ENCODE peak calls at places on chromosomes 7 and 10, in ten cellular contexts. One of them, this sample, is unnamed.
A peak's percentile ranks its signal among the peaks of the same experiment; 100 is the strongest.

GRCh38 chr7:92557808-92558362 is 29.3 kb downstream of the RBM48 start:
- DNase-seq in omental fat pad: no peak
- DNase-seq in colonic mucosa: no peak
- DNase-seq in WTC11: no peak
- DNase-seq in transverse colon: no peak
- DNase-seq in endothelial cell of umbilical vein: no peak
- DNase-seq in bronchial epithelial cell: no peak
- DNase-seq in neural crest cell: no peak
- DNase-seq in brain microvascular endothelial cell: no peak
- DNase-seq in AG04449: no peak
- DNase-seq in this sample: no peak

GRCh38 chr10:2936816-2937215 is 130.5 kb upstream of the PFKP start:
- DNase-seq in omental fat pad: no peak
- DNase-seq in colonic mucosa: peak; percentile 8
- DNase-seq in WTC11: no peak
- DNase-seq in transverse colon: no peak
- DNase-seq in endothelial cell of umbilical vein: no peak
- DNase-seq in bronchial epithelial cell: no peak
- DNase-seq in neural crest cell: no peak
- DNase-seq in brain microvascular endothelial cell: no peak
- DNase-seq in AG04449: no peak
- DNase-seq in this sample: no peak

GRCh38 chr7:135386776-135387175 is 123.1 kb downstream of the CNOT4 start:
- DNase-seq in omental fat pad: no peak
- DNase-seq in colonic mucosa: no peak
- DNase-seq in WTC11: no peak
- DNase-seq in transverse colon: no peak
- DNase-seq in endothelial cell of umbilical vein: no peak
- DNase-seq in bronchial epithelial cell: no peak
- DNase-seq in neural crest cell: no peak
- DNase-seq in brain microvascular endothelial cell: no peak
- DNase-seq in AG04449: no peak
- DNase-seq in this sample: no peak

GRCh38 chr10:42958142-42958868 is 118.6 kb upstream of the RET start:
- DNase-seq in omental fat pad: no peak
- DNase-seq in colonic mucosa: peak; percentile 12
- DNase-seq in WTC11: no peak
- DNase-seq in transverse colon: no peak
- DNase-seq in endothelial cell of umbilical vein: no peak
- DNase-seq in bronchial epithelial cell: no peak
- DNase-seq in neural crest cell: no peak
- DNase-seq in brain microvascular endothelial cell: no peak
- DNase-seq in AG04449: no peak
- DNase-seq in this sample: no peak

GRCh38 chr10:129343141-129343540 is 123.9 kb upstream of the MGMT start:
- DNase-seq in omental fat pad: no peak
- DNase-seq in colonic mucosa: no peak
- DNase-seq in WTC11: no peak
- DNase-seq in transverse colon: no peak
- DNase-seq in endothelial cell of umbilical vein: no peak
- DNase-seq in bronchial epithelial cell: no peak
- DNase-seq in neural crest cell: no peak
- DNase-seq in brain microvascular endothelial cell: no peak
- DNase-seq in AG04449: no peak
- DNase-seq in this sample: no peak

GRCh38 chr7:54995631-54996340 is 23.0 kb upstream of the EGFR start:
- DNase-seq in omental fat pad: no peak
- DNase-seq in colonic mucosa: peak; percentile 47
- DNase-seq in WTC11: no peak
- DNase-seq in transverse colon: no peak
- DNase-seq in endothelial cell of umbilical vein: peak; percentile 80
- DNase-seq in bronchial epithelial cell: peak; percentile 94
- DNase-seq in neural crest cell: no peak
- DNase-seq in brain microvascular endothelial cell: peak; percentile 80
- DNase-seq in AG04449: peak; percentile 33
- DNase-seq in this sample: no peak

GRCh38 chr7:106979551-106980357 is 64.8 kb upstream of the PRKAR2B start:
- DNase-seq in omental fat pad: no peak
- DNase-seq in colonic mucosa: no peak
- DNase-seq in WTC11: peak; percentile 19
- DNase-seq in transverse colon: no peak
- DNase-seq in endothelial cell of umbilical vein: no peak
- DNase-seq in bronchial epithelial cell: no peak
- DNase-seq in neural crest cell: no peak
- DNase-seq in brain microvascular endothelial cell: no peak
- DNase-seq in AG04449: no peak
- DNase-seq in this sample: no peak

GRCh38 chr10:73763343-73763742 is 18.5 kb upstream of the CHCHD1 start:
- DNase-seq in omental fat pad: no peak
- DNase-seq in colonic mucosa: no peak
- DNase-seq in WTC11: no peak
- DNase-seq in transverse colon: no peak
- DNase-seq in endothelial cell of umbilical vein: no peak
- DNase-seq in bronchial epithelial cell: no peak
- DNase-seq in neural crest cell: no peak
- DNase-seq in brain microvascular endothelial cell: no peak
- DNase-seq in AG04449: no peak
- DNase-seq in this sample: no peak

GRCh38 chr10:21281765-21282484 is 243.6 kb downstream of the SKIDA1 start:
- DNase-seq in omental fat pad: no peak
- DNase-seq in colonic mucosa: no peak
- DNase-seq in WTC11: peak; percentile 76
- DNase-seq in transverse colon: no peak
- DNase-seq in endothelial cell of umbilical vein: no peak
- DNase-seq in bronchial epithelial cell: no peak
- DNase-seq in neural crest cell: no peak
- DNase-seq in brain microvascular endothelial cell: no peak
- DNase-seq in AG04449: no peak
- DNase-seq in this sample: no peak

GRCh38 chr7:55964802-55965470 is 551 bp downstream of the NIPSNAP2 start:
- DNase-seq in omental fat pad: no peak
- DNase-seq in colonic mucosa: peak; percentile 86
- DNase-seq in WTC11: peak; percentile 68
- DNase-seq in transverse colon: peak; percentile 88
- DNase-seq in endothelial cell of umbilical vein: peak; percentile 56
- DNase-seq in bronchial epithelial cell: peak; percentile 33
- DNase-seq in neural crest cell: peak; percentile 60
- DNase-seq in brain microvascular endothelial cell: peak; percentile 28
- DNase-seq in AG04449: no peak
- DNase-seq in this sample: peak; percentile 62

GRCh38 chr7:157497744-157498541 is 161.1 kb downstream of the DNAJB6 start:
- DNase-seq in omental fat pad: no peak
- DNase-seq in colonic mucosa: no peak
- DNase-seq in WTC11: no peak
- DNase-seq in transverse colon: no peak
- DNase-seq in endothelial cell of umbilical vein: no peak
- DNase-seq in bronchial epithelial cell: no peak
- DNase-seq in neural crest cell: no peak
- DNase-seq in brain microvascular endothelial cell: no peak
- DNase-seq in AG04449: no peak
- DNase-seq in this sample: no peak

GRCh38 chr10:44966129-44966815 is 6.7 kb downstream of the RASSF4 start:
- DNase-seq in omental fat pad: peak; percentile 21
- DNase-seq in colonic mucosa: peak; percentile 15
- DNase-seq in WTC11: no peak
- DNase-seq in transverse colon: no peak
- DNase-seq in endothelial cell of umbilical vein: no peak
- DNase-seq in bronchial epithelial cell: no peak
- DNase-seq in neural crest cell: no peak
- DNase-seq in brain microvascular endothelial cell: no peak
- DNase-seq in AG04449: no peak
- DNase-seq in this sample: peak; percentile 11

GRCh38 chr7:68166525-68166924 is 1169.9 kb downstream of the TYW1 start:
- DNase-seq in omental fat pad: no peak
- DNase-seq in colonic mucosa: no peak
- DNase-seq in WTC11: no peak
- DNase-seq in transverse colon: no peak
- DNase-seq in endothelial cell of umbilical vein: no peak
- DNase-seq in bronchial epithelial cell: no peak
- DNase-seq in neural crest cell: no peak
- DNase-seq in brain microvascular endothelial cell: no peak
- DNase-seq in AG04449: no peak
- DNase-seq in this sample: no peak

GRCh38 chr10:103736763-103737162 is 118.6 kb downstream of the SH3PXD2A start:
- DNase-seq in omental fat pad: no peak
- DNase-seq in colonic mucosa: no peak
- DNase-seq in WTC11: peak; percentile 83
- DNase-seq in transverse colon: no peak
- DNase-seq in endothelial cell of umbilical vein: peak; percentile 30
- DNase-seq in bronchial epithelial cell: peak; percentile 86
- DNase-seq in neural crest cell: no peak
- DNase-seq in brain microvascular endothelial cell: peak; percentile 31
- DNase-seq in AG04449: no peak
- DNase-seq in this sample: no peak

GRCh38 chr7:884191-885003 is 8.0 kb downstream of the GET4 start:
- DNase-seq in omental fat pad: no peak
- DNase-seq in colonic mucosa: no peak
- DNase-seq in WTC11: no peak
- DNase-seq in transverse colon: no peak
- DNase-seq in endothelial cell of umbilical vein: no peak
- DNase-seq in bronchial epithelial cell: no peak
- DNase-seq in neural crest cell: no peak
- DNase-seq in brain microvascular endothelial cell: no peak
- DNase-seq in AG04449: no peak
- DNase-seq in this sample: no peak

GRCh38 chr10:92756233-92757065 is 66.7 kb downstream of the HHEX start:
- DNase-seq in omental fat pad: no peak
- DNase-seq in colonic mucosa: no peak
- DNase-seq in WTC11: no peak
- DNase-seq in transverse colon: peak; percentile 27
- DNase-seq in endothelial cell of umbilical vein: peak; percentile 96
- DNase-seq in bronchial epithelial cell: peak; percentile 23
- DNase-seq in neural crest cell: no peak
- DNase-seq in brain microvascular endothelial cell: no peak
- DNase-seq in AG04449: no peak
- DNase-seq in this sample: no peak

GRCh38 chr10:101444499-101444898 is 90.5 kb downstream of the BTRC start:
- DNase-seq in omental fat pad: no peak
- DNase-seq in colonic mucosa: no peak
- DNase-seq in WTC11: no peak
- DNase-seq in transverse colon: no peak
- DNase-seq in endothelial cell of umbilical vein: no peak
- DNase-seq in bronchial epithelial cell: no peak
- DNase-seq in neural crest cell: no peak
- DNase-seq in brain microvascular endothelial cell: no peak
- DNase-seq in AG04449: no peak
- DNase-seq in this sample: no peak
- TF ChIP-seq CTCF in omental fat pad: no peak
- TF ChIP-seq CTCF in colonic mucosa: no peak
- TF ChIP-seq CTCF in WTC11: no peak
- TF ChIP-seq CTCF in transverse colon: no peak
- TF ChIP-seq CTCF in endothelial cell of umbilical vein: no peak
- TF ChIP-seq CTCF in bronchial epithelial cell: no peak
- TF ChIP-seq CTCF in neural crest cell: no peak
- TF ChIP-seq CTCF in brain microvascular endothelial cell: no peak
- TF ChIP-seq CTCF in AG04449: no peak
- TF ChIP-seq CTCF in this sample: peak; percentile 26

GRCh38 chr7:101617451-101618206 is 11.5 kb downstream of the MYL10 start:
- DNase-seq in omental fat pad: no peak
- DNase-seq in colonic mucosa: no peak
- DNase-seq in WTC11: no peak
- DNase-seq in transverse colon: no peak
- DNase-seq in endothelial cell of umbilical vein: no peak
- DNase-seq in bronchial epithelial cell: no peak
- DNase-seq in neural crest cell: no peak
- DNase-seq in brain microvascular endothelial cell: no peak
- DNase-seq in AG04449: no peak
- DNase-seq in this sample: no peak
- TF ChIP-seq CTCF in omental fat pad: no peak
- TF ChIP-seq CTCF in colonic mucosa: no peak
- TF ChIP-seq CTCF in WTC11: no peak
- TF ChIP-seq CTCF in transverse colon: no peak
- TF ChIP-seq CTCF in endothelial cell of umbilical vein: no peak
- TF ChIP-seq CTCF in bronchial epithelial cell: no peak
- TF ChIP-seq CTCF in neural crest cell: no peak
- TF ChIP-seq CTCF in brain microvascular endothelial cell: no peak
- TF ChIP-seq CTCF in AG04449: no peak
- TF ChIP-seq CTCF in this sample: no peak

DNA sequence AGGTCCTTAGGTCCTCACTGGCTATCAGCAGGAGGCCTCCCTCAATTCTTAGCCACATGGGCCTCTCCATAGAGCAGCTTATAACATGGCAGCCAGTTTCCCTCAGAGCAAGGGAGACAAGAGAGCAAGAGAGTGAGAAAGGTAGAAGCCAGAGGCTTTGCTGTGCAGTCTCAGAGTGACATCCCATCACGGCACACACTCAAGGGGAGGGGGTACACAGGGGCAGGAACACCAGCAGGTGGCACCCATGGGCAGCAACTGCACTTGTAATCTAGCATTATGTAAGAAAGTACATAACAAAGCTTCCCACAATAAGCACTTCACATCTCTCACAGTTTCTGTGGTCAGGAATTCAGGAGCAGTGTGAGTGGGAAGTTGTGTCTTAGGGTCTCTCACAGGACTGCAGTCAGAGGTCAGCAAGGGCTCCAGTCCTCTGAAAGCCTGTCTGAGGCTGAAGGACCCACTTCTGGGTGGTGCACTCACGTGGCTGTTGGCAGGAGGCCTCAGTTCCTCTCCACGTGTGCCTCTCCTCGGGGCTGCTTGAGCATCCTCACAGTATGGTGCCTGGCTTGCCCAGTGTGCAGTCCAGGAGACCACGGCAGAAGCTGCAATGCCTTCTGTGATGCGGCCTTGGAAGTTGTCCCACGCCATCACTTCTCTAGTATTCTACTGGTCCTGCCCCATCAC is 159.4 kb downstream of the OAT start:
- DNase-seq in omental fat pad: no peak
- DNase-seq in colonic mucosa: no peak
- DNase-seq in WTC11: peak; percentile 51
- DNase-seq in transverse colon: no peak
- DNase-seq in endothelial cell of umbilical vein: no peak
- DNase-seq in bronchial epithelial cell: peak; percentile 16
- DNase-seq in neural crest cell: no peak
- DNase-seq in brain microvascular endothelial cell: peak; percentile 18
- DNase-seq in AG04449: no peak
- DNase-seq in this sample: no peak
- TF ChIP-seq CTCF in omental fat pad: no peak
- TF ChIP-seq CTCF in colonic mucosa: no peak
- TF ChIP-seq CTCF in WTC11: no peak
- TF ChIP-seq CTCF in transverse colon: no peak
- TF ChIP-seq CTCF in endothelial cell of umbilical vein: no peak
- TF ChIP-seq CTCF in bronchial epithelial cell: peak; percentile 38
- TF ChIP-seq CTCF in neural crest cell: peak; percentile 29
- TF ChIP-seq CTCF in brain microvascular endothelial cell: peak; percentile 62
- TF ChIP-seq CTCF in AG04449: peak; percentile 32
- TF ChIP-seq CTCF in this sample: no peak

DNA sequence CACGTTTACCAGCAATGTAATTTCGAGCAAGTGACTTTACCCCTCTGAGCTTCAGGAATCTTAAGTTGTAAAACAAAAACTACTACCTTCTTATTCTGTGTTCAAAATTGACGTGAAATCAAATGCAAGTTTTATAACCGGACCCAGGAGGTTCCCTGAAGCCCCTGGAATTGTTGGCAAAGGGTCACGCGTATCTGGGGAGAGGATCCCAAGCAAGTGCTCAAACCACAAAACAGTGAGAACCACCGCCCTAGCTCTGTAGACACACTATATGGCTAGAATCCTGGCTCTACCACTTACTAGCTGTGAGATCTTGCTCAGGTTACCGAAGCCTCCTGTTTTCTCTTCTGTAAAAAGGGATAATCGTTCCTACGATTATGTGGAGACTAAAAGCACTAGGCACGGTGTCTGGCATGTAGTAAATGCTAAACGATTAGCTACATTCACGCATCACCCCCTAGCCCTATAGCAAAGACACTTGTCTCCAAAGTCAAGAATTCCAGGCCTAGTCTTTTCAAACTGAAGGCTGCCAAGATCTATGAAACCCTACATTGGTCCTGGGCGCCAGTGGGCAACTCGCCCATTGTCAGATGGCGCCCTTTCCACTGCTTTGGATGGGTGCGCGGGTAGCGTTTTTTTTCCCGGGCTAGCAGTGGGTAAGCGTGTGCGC is 11.8 kb upstream of the NKX2-3 start:
- DNase-seq in omental fat pad: no peak
- DNase-seq in colonic mucosa: no peak
- DNase-seq in WTC11: no peak
- DNase-seq in transverse colon: no peak
- DNase-seq in endothelial cell of umbilical vein: no peak
- DNase-seq in bronchial epithelial cell: no peak
- DNase-seq in neural crest cell: no peak
- DNase-seq in brain microvascular endothelial cell: no peak
- DNase-seq in AG04449: no peak
- DNase-seq in this sample: no peak
- TF ChIP-seq CTCF in omental fat pad: no peak
- TF ChIP-seq CTCF in colonic mucosa: no peak
- TF ChIP-seq CTCF in WTC11: no peak
- TF ChIP-seq CTCF in transverse colon: no peak
- TF ChIP-seq CTCF in endothelial cell of umbilical vein: no peak
- TF ChIP-seq CTCF in bronchial epithelial cell: no peak
- TF ChIP-seq CTCF in neural crest cell: no peak
- TF ChIP-seq CTCF in brain microvascular endothelial cell: no peak
- TF ChIP-seq CTCF in AG04449: no peak
- TF ChIP-seq CTCF in this sample: no peak